ENCODE peak calls at places on chromosomes 11 and 22, in six cellular contexts. R is amygdala; P is BJ; D is hepatic stellate cell; U is stimulated activated CD8-positive, alpha-beta memory T cell treated with anti-CD3 and anti-CD28 coated beads, Interleukin-4, amount 100 ng/mL, for 4 hours; A is fibroblast of mammary gland. X is an unnamed sample.

GRCh38 chr11:99446400-99446799 is 425.7 kb downstream of the CNTN5 start:
- DNase-seq in R (no peak), P (no peak), D (no peak), U (no peak), A (no peak), X (no peak)

GRCh38 chr11:10405858-10406592 is 49.0 kb upstream of the AMPD3 start:
- DNase-seq in R (no peak), P (no peak), D (peak), U (peak), A (peak), X (peak)

GRCh38 chr22:38713921-38714320 is 8.2 kb downstream of the GTPBP1 start:
- DNase-seq in R (no peak), P (no peak), D (no peak), U (no peak), A (no peak), X (no peak)

GRCh38 chr11:19080579-19080993 is 20.1 kb upstream of the MRGPRX2 start:
- DNase-seq in R (no peak), P (peak), D (no peak), U (no peak), A (peak), X (peak)

GRCh38 chr11:130157111-130157510 is 2.5 kb upstream of the ST14 start:
- DNase-seq in R (no peak), P (no peak), D (no peak), U (no peak), A (peak), X (no peak)

GRCh38 chr11:7673724-7674434 is 579 bp upstream of the CYB5R2 start:
- DNase-seq in R (no peak), P (no peak), D (peak), U (no peak), A (peak), X (no peak)

GRCh38 chr11:65060913-65061408 is 2.6 kb upstream of the NAALADL1 start:
- DNase-seq in R (no peak), P (no peak), D (no peak), U (no peak), A (peak), X (no peak)

GRCh38 chr11:26905368-26905767 is 88.5 kb upstream of the FIBIN start:
- DNase-seq in R (no peak), P (peak), D (no peak), U (no peak), A (peak), X (no peak)

GRCh38 chr11:59263225-59263894 is 50.6 kb upstream of the MPEG1 start:
- DNase-seq in R (no peak), P (no peak), D (no peak), U (no peak), A (no peak), X (no peak)

GRCh38 chr11:116471608-116472007 is 301.2 kb downstream of the BUD13 start:
- DNase-seq in R (no peak), P (peak), D (no peak), U (no peak), A (peak), X (no peak)

GRCh38 chr11:122159173-122159701 is 43.2 kb upstream of the BLID start:
- DNase-seq in R (peak), P (no peak), D (no peak), U (no peak), A (peak), X (no peak)

GRCh38 chr11:58905141-58905715 is 34.1 kb upstream of the GLYATL1 start:
- DNase-seq in R (no peak), P (no peak), D (peak), U (no peak), A (peak), X (peak)

GRCh38 chr11:10866893-10867331 is 9.1 kb upstream of the ZBED5 start:
- DNase-seq in R (no peak), P (no peak), D (peak), U (no peak), A (peak), X (no peak)

GRCh38 chr11:105665281-105665680 is 55.4 kb downstream of the GRIA4 start:
- DNase-seq in R (no peak), P (no peak), D (no peak), U (no peak), A (no peak), X (no peak)

GRCh38 chr11:40230821-40231220 is 1228.6 kb downstream of the LRRC4C start:
- DNase-seq in R (no peak), P (no peak), D (no peak), U (no peak), A (no peak), X (no peak)

GRCh38 chr11:71311176-71311925 is 59.0 kb upstream of the SHANK2 start:
- DNase-seq in R (no peak), P (no peak), D (no peak), U (no peak), A (no peak), X (no peak)

GRCh38 chr22:29443452-29443851 is 5.1 kb downstream of the RFPL1 start:
- DNase-seq in R (no peak), P (no peak), D (no peak), U (no peak), A (no peak), X (no peak)

GRCh38 chr11:121467965-121468364 is 15.2 kb upstream of the SORL1-AS1 start:
- DNase-seq in R (no peak), P (no peak), D (no peak), U (peak), A (no peak), X (no peak)

GRCh38 chr22:19341500-19341899 is 50.0 kb upstream of the CLTCL1 start:
- DNase-seq in R (no peak), P (no peak), D (no peak), U (no peak), A (no peak), X (no peak)

GRCh38 chr22:47089374-47089773 is 326.9 kb downstream of the TBC1D22A start:
- DNase-seq in R (no peak), P (no peak), D (no peak), U (no peak), A (no peak), X (no peak)

GRCh38 chr11:63629426-63629825 is 15.2 kb upstream of the PLAAT3 start:
- DNase-seq in R (no peak), P (no peak), D (no peak), U (no peak), A (no peak), X (no peak)

GRCh38 chr11:10892250-10892649 is 34.4 kb upstream of the ZBED5 start:
- DNase-seq in R (no peak), P (no peak), D (no peak), U (no peak), A (no peak), X (no peak)

GRCh38 chr11:114964676-114965214 is 286.4 kb downstream of the NXPE2 start:
- DNase-seq in R (no peak), P (no peak), D (no peak), U (no peak), A (no peak), X (no peak)

GRCh38 chr11:130103296-130103814 is 33.7 kb downstream of the APLP2 start:
- DNase-seq in R (no peak), P (peak), D (peak), U (no peak), A (peak), X (no peak)

GRCh38 chr11:65427691-65428577 is 5.3 kb downstream of the NEAT1 start:
- DNase-seq in R (no peak), P (no peak), D (no peak), U (no peak), A (peak), X (peak)

GRCh38 chr22:17121235-17122195 is at the start of gene TMEM121B:
- DNase-seq in R (peak), P (no peak), D (peak), U (no peak), A (peak), X (peak)

GRCh38 chr11:117593065-117593464 is 204.0 kb downstream of the DSCAML1 start:
- DNase-seq in R (no peak), P (no peak), D (no peak), U (no peak), A (no peak), X (no peak)

GRCh38 chr22:29733362-29734322 is 13.8 kb downstream of the CABP7 start:
- DNase-seq in R (no peak), P (no peak), D (no peak), U (no peak), A (peak), X (no peak)

GRCh38 chr11:119223856-119224255 is 17.7 kb downstream of the CBL start:
- DNase-seq in R (no peak), P (no peak), D (peak), U (no peak), A (peak), X (no peak)

GRCh38 chr22:37924386-37925065 is 18.4 kb downstream of the MICALL1 start:
- DNase-seq in R (no peak), P (no peak), D (no peak), U (no peak), A (no peak), X (no peak)

GRCh38 chr11:61627831-61628753 is 47.2 kb upstream of the SYT7 start:
- DNase-seq in R (no peak), P (no peak), D (peak), U (no peak), A (peak), X (peak)

GRCh38 chr22:31537019-31537535 is 40.7 kb downstream of the SFI1 start:
- DNase-seq in R (no peak), P (no peak), D (no peak), U (no peak), A (no peak), X (no peak)